ENCODE peak calls at places on chromosomes 16 and 17, in six cellular contexts. Y is thyroid gland; R is PC-9; G is CD8-positive, alpha-beta T cell; Z is fibroblast of lung; V is thoracic aorta. F is an unnamed sample.

GRCh38 chr17:66625321-66625767 is 209.6 kb upstream of the CACNG5 start:
- DNase-seq in R (no peak), Z (peak; percentile 26), Y (no peak), V (no peak), G (no peak), F (no peak)

GRCh38 chr16:12247811-12248210 is 271.3 kb downstream of the SNX29 start:
- DNase-seq in R (no peak), G (no peak), Y (no peak), Z (no peak), V (no peak), F (no peak)

GRCh38 chr17:50943575-50943933 is 77.4 kb upstream of the TOB1 start:
- DNase-seq in Z (no peak), G (no peak), R (no peak), V (no peak), Y (no peak), F (no peak)

GRCh38 chr17:75631353-75631752 is 1.9 kb upstream of the SMIM5 start:
- DNase-seq in G (no peak), R (no peak), Z (no peak), V (no peak), Y (no peak), F (no peak)

GRCh38 chr16:50548659-50549560 is 714 bp downstream of the NKD1 start:
- DNase-seq in Y (peak; percentile 41), R (no peak), G (peak; percentile 50), Z (peak; percentile 3), V (no peak), F (no peak)

GRCh38 chr17:10807704-10808128 is 3.8 kb upstream of the TMEM238L start:
- DNase-seq in Y (no peak), G (no peak), V (no peak), Z (no peak), R (no peak), F (no peak)

GRCh38 chr17:46157443-46158107 is 35.7 kb downstream of the KANSL1 start:
- DNase-seq in R (no peak), Y (no peak), Z (peak; percentile 75), V (no peak), G (no peak), F (no peak)

GRCh38 chr16:2977440-2977839 is 2.8 kb downstream of the PKMYT1 start:
- DNase-seq in R (no peak), G (no peak), Y (peak; percentile 61), Z (no peak), V (no peak), F (no peak)

GRCh38 chr17:39727556-39727955 is 2.8 kb downstream of the MIEN1 start:
- DNase-seq in G (no peak), R (no peak), Y (no peak), V (no peak), Z (no peak), F (no peak)

GRCh38 chr17:38418693-38419507 is 9.4 kb upstream of the ARHGAP23 start:
- DNase-seq in G (no peak), R (no peak), Z (no peak), V (no peak), Y (no peak), F (no peak)

GRCh38 chr17:60102632-60103047 is 23.9 kb upstream of the HEATR6 start:
- DNase-seq in R (no peak), G (no peak), V (no peak), Y (peak; percentile 21), Z (peak; percentile 61), F (no peak)

GRCh38 chr16:31202402-31203385 is at the start of gene PYCARD:
- DNase-seq in R (peak; percentile 65), G (no peak), V (no peak), Z (peak; percentile 43), Y (peak; percentile 49), F (no peak)

GRCh38 chr16:48542020-48542473 is 67.9 kb downstream of the N4BP1 start:
- DNase-seq in V (no peak), Y (peak; percentile 74), R (peak; percentile 21), G (no peak), Z (peak; percentile 33), F (no peak)

GRCh38 chr16:66387817-66388332 is 21.4 kb downstream of the CDH5 start:
- DNase-seq in G (no peak), V (no peak), R (no peak), Z (no peak), Y (no peak), F (no peak)

GRCh38 chr17:83080641-83081560 is 1.5 kb downstream of the METRNL start:
- DNase-seq in Y (peak; percentile 82), R (peak; percentile 33), Z (peak; percentile 47), G (peak; percentile 56), V (no peak), F (no peak)

GRCh38 chr16:86499889-86500707 is 10.2 kb upstream of the FOXF1 start:
- DNase-seq in Z (no peak), Y (no peak), G (no peak), R (no peak), V (no peak), F (no peak)

GRCh38 chr17:59366040-59366757 is 34.7 kb downstream of the YPEL2 start:
- DNase-seq in G (no peak), Y (peak; percentile 59), Z (peak; percentile 71), R (no peak), V (no peak), F (no peak)

GRCh38 chr17:36752096-36752888 is 150.9 kb downstream of the MRM1 start:
- DNase-seq in Y (no peak), R (peak; percentile 4), G (no peak), V (no peak), Z (no peak), F (no peak)
- H3K27me3 ChIP-seq in Y (no peaks in the 10 kb centered on the region), R (peaks cover 33% of the 10 kb centered on the region), G (no peaks in the 10 kb centered on the region), V (no peaks in the 10 kb centered on the region), Z (peaks cover 7% of the 10 kb centered on the region), F (no peaks in the 10 kb centered on the region)

DNA sequence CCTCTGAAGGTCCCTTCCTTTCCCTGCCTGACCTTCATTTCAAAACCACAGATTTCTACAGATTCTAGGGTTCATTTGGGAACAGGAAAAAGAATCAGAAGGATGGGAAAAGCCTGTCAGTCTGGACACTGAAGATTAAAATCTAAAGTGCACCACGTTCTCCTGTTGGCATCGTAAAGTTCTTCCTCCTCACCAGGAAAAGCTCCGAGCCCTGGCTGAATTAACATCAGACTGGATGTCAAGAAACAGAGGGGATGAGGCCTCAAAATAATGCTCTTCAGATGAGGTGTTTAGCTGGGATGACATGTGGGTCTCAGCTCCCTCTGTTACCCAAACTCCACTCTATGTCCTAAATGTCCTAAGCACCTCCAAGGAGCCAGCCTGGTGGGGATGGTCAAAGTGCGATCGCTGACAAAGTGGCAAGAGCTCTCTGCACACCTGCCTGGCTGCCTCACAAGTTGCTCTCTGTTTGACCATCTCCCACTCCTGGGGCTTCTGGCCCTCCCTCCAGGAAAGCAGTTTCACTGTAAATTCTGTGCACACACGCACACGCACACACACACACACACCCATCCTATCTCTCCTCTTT is 1.9 kb downstream of the PITPNA start:
- DNase-seq in Y (no peak), V (no peak), Z (no peak), R (no peak), G (no peak), F (no peak)
- H3K4me1 ChIP-seq in Y (peaks cover 44% of the 10 kb centered on the region), V (peaks cover 27% of the 10 kb centered on the region), Z (no peaks in the 10 kb centered on the region), R (peaks cover 17% of the 10 kb centered on the region), G (peaks cover 14% of the 10 kb centered on the region), F (peaks cover 62% of the 10 kb centered on the region)

GRCh38 chr16:53014287-53014686 is 38.4 kb downstream of the CHD9NB start:
- DNase-seq in V (no peak), Z (no peak), Y (no peak), G (no peak), R (no peak), F (no peak)
- H3K27me3 ChIP-seq in V (no peaks in the 10 kb centered on the region), Z (no peaks in the 10 kb centered on the region), Y (no peaks in the 10 kb centered on the region), G (no peaks in the 10 kb centered on the region), R (peaks cover 8% of the 10 kb centered on the region), F (no peaks in the 10 kb centered on the region)

GRCh38 chr16:27332105-27332504 is 18.3 kb downstream of the IL4R start:
- DNase-seq in Y (no peak), Z (no peak), R (no peak), V (no peak), G (no peak), F (no peak)
- H3K4me1 ChIP-seq in Y (peaks cover 45% of the 10 kb centered on the region), Z (peaks cover 17% of the 10 kb centered on the region), R (peaks cover 19% of the 10 kb centered on the region), V (peaks cover 46% of the 10 kb centered on the region), G (peaks cover 15% of the 10 kb centered on the region), F (peaks cover 91% of the 10 kb centered on the region)

GRCh38 chr17:7263801-7264078 is 1.5 kb upstream of the CLDN7 start:
- DNase-seq in G (no peak), Y (no peak), R (peak; percentile 31), V (no peak), Z (no peak), F (no peak)
- H3K27me3 ChIP-seq in G (no peaks in the 10 kb centered on the region), Y (no peaks in the 10 kb centered on the region), R (no peaks in the 10 kb centered on the region), V (peaks cover 12% of the 10 kb centered on the region), Z (no peaks in the 10 kb centered on the region), F (peaks cover 60% of the 10 kb centered on the region)